ENCODE peak calls at places on chromosomes 2 and 18, in eight cellular contexts. One of them, this sample, is unnamed.

GRCh38 chr2:9284521-9285297 is 78.1 kb downstream of the ASAP2 start:
- DNase-seq in neural progenitor cell: no peak
- DNase-seq in mucosa of descending colon: no peak
- DNase-seq in fibroblast of the aortic adventitia: no peak
- DNase-seq in cardiac fibroblast: no peak
- DNase-seq in progenitor cell of endocrine pancreas: no peak
- DNase-seq in dorsolateral prefrontal cortex: no peak
- DNase-seq in HFFc6: no peak
- DNase-seq in this sample: no peak

GRCh38 chr2:98822301-98823164 is 91.6 kb upstream of the MGAT4A start:
- DNase-seq in neural progenitor cell: peak
- DNase-seq in mucosa of descending colon: peak
- DNase-seq in fibroblast of the aortic adventitia: no peak
- DNase-seq in cardiac fibroblast: no peak
- DNase-seq in progenitor cell of endocrine pancreas: peak
- DNase-seq in dorsolateral prefrontal cortex: no peak
- DNase-seq in HFFc6: no peak
- DNase-seq in this sample: no peak

GRCh38 chr2:64359892-64360657 is 93.9 kb upstream of the LGALSL start:
- DNase-seq in neural progenitor cell: no peak
- DNase-seq in mucosa of descending colon: peak
- DNase-seq in fibroblast of the aortic adventitia: peak
- DNase-seq in cardiac fibroblast: peak
- DNase-seq in progenitor cell of endocrine pancreas: no peak
- DNase-seq in dorsolateral prefrontal cortex: no peak
- DNase-seq in HFFc6: peak
- DNase-seq in this sample: peak

GRCh38 chr2:85583667-85584353 is 421 bp upstream of the VAMP5 start:
- DNase-seq in neural progenitor cell: no peak
- DNase-seq in mucosa of descending colon: peak
- DNase-seq in fibroblast of the aortic adventitia: no peak
- DNase-seq in cardiac fibroblast: no peak
- DNase-seq in progenitor cell of endocrine pancreas: no peak
- DNase-seq in dorsolateral prefrontal cortex: no peak
- DNase-seq in HFFc6: no peak
- DNase-seq in this sample: no peak

GRCh38 chr2:113240915-113241911 is 37.5 kb downstream of the PAX8 start:
- DNase-seq in neural progenitor cell: no peak
- DNase-seq in mucosa of descending colon: peak
- DNase-seq in fibroblast of the aortic adventitia: peak
- DNase-seq in cardiac fibroblast: peak
- DNase-seq in progenitor cell of endocrine pancreas: no peak
- DNase-seq in dorsolateral prefrontal cortex: peak
- DNase-seq in HFFc6: peak
- DNase-seq in this sample: peak

GRCh38 chr2:123738643-123739042 is 286.4 kb upstream of the CNTNAP5 start:
- DNase-seq in neural progenitor cell: no peak
- DNase-seq in mucosa of descending colon: no peak
- DNase-seq in fibroblast of the aortic adventitia: no peak
- DNase-seq in cardiac fibroblast: peak
- DNase-seq in progenitor cell of endocrine pancreas: no peak
- DNase-seq in dorsolateral prefrontal cortex: no peak
- DNase-seq in HFFc6: no peak
- DNase-seq in this sample: peak

GRCh38 chr2:118969025-118969733 is 27.2 kb downstream of the MARCO start:
- DNase-seq in neural progenitor cell: no peak
- DNase-seq in mucosa of descending colon: no peak
- DNase-seq in fibroblast of the aortic adventitia: no peak
- DNase-seq in cardiac fibroblast: no peak
- DNase-seq in progenitor cell of endocrine pancreas: no peak
- DNase-seq in dorsolateral prefrontal cortex: no peak
- DNase-seq in HFFc6: no peak
- DNase-seq in this sample: no peak

GRCh38 chr18:48002933-48003365 is 72.5 kb upstream of the SMAD2 start:
- DNase-seq in neural progenitor cell: no peak
- DNase-seq in mucosa of descending colon: no peak
- DNase-seq in fibroblast of the aortic adventitia: peak
- DNase-seq in cardiac fibroblast: peak
- DNase-seq in progenitor cell of endocrine pancreas: no peak
- DNase-seq in dorsolateral prefrontal cortex: no peak
- DNase-seq in HFFc6: peak
- DNase-seq in this sample: peak

GRCh38 chr2:165427686-165428085 is 41.8 kb upstream of the CSRNP3 start:
- DNase-seq in neural progenitor cell: no peak
- DNase-seq in mucosa of descending colon: peak
- DNase-seq in fibroblast of the aortic adventitia: no peak
- DNase-seq in cardiac fibroblast: no peak
- DNase-seq in progenitor cell of endocrine pancreas: no peak
- DNase-seq in dorsolateral prefrontal cortex: no peak
- DNase-seq in HFFc6: no peak
- DNase-seq in this sample: no peak

GRCh38 chr2:2466534-2466933 is 135.5 kb upstream of the MYT1L start:
- DNase-seq in neural progenitor cell: no peak
- DNase-seq in mucosa of descending colon: no peak
- DNase-seq in fibroblast of the aortic adventitia: no peak
- DNase-seq in cardiac fibroblast: no peak
- DNase-seq in progenitor cell of endocrine pancreas: no peak
- DNase-seq in dorsolateral prefrontal cortex: no peak
- DNase-seq in HFFc6: no peak
- DNase-seq in this sample: no peak

GRCh38 chr2:200869014-200869413 is 4.6 kb upstream of the CLK1 start:
- DNase-seq in neural progenitor cell: no peak
- DNase-seq in mucosa of descending colon: no peak
- DNase-seq in fibroblast of the aortic adventitia: no peak
- DNase-seq in cardiac fibroblast: no peak
- DNase-seq in progenitor cell of endocrine pancreas: no peak
- DNase-seq in dorsolateral prefrontal cortex: no peak
- DNase-seq in HFFc6: no peak
- DNase-seq in this sample: no peak

GRCh38 chr18:13163167-13163927 is 55.2 kb upstream of the LDLRAD4 start:
- DNase-seq in neural progenitor cell: no peak
- DNase-seq in mucosa of descending colon: no peak
- DNase-seq in fibroblast of the aortic adventitia: no peak
- DNase-seq in cardiac fibroblast: no peak
- DNase-seq in progenitor cell of endocrine pancreas: no peak
- DNase-seq in dorsolateral prefrontal cortex: no peak
- DNase-seq in HFFc6: no peak
- DNase-seq in this sample: no peak

GRCh38 chr2:100900156-100900795 is 80.3 kb downstream of the NPAS2 start:
- DNase-seq in neural progenitor cell: no peak
- DNase-seq in mucosa of descending colon: no peak
- DNase-seq in fibroblast of the aortic adventitia: no peak
- DNase-seq in cardiac fibroblast: no peak
- DNase-seq in progenitor cell of endocrine pancreas: no peak
- DNase-seq in dorsolateral prefrontal cortex: no peak
- DNase-seq in HFFc6: no peak
- DNase-seq in this sample: peak

GRCh38 chr2:30428827-30429461 is 18.1 kb upstream of the LCLAT1 start:
- DNase-seq in neural progenitor cell: no peak
- DNase-seq in mucosa of descending colon: no peak
- DNase-seq in fibroblast of the aortic adventitia: no peak
- DNase-seq in cardiac fibroblast: no peak
- DNase-seq in progenitor cell of endocrine pancreas: no peak
- DNase-seq in dorsolateral prefrontal cortex: no peak
- DNase-seq in HFFc6: no peak
- DNase-seq in this sample: no peak

GRCh38 chr2:157168501-157168900 is 89.0 kb upstream of the GALNT5 start:
- DNase-seq in neural progenitor cell: no peak
- DNase-seq in mucosa of descending colon: no peak
- DNase-seq in fibroblast of the aortic adventitia: no peak
- DNase-seq in cardiac fibroblast: no peak
- DNase-seq in progenitor cell of endocrine pancreas: no peak
- DNase-seq in dorsolateral prefrontal cortex: no peak
- DNase-seq in HFFc6: no peak
- DNase-seq in this sample: no peak

GRCh38 chr2:36530178-36530982 is 67.6 kb downstream of the FEZ2 start:
- DNase-seq in neural progenitor cell: no peak
- DNase-seq in mucosa of descending colon: no peak
- DNase-seq in fibroblast of the aortic adventitia: peak
- DNase-seq in cardiac fibroblast: peak
- DNase-seq in progenitor cell of endocrine pancreas: no peak
- DNase-seq in dorsolateral prefrontal cortex: no peak
- DNase-seq in HFFc6: peak
- DNase-seq in this sample: no peak

GRCh38 chr2:48548871-48549270 is 18.9 kb downstream of the STON1 start:
- DNase-seq in neural progenitor cell: peak
- DNase-seq in mucosa of descending colon: no peak
- DNase-seq in fibroblast of the aortic adventitia: peak
- DNase-seq in cardiac fibroblast: peak
- DNase-seq in progenitor cell of endocrine pancreas: no peak
- DNase-seq in dorsolateral prefrontal cortex: no peak
- DNase-seq in HFFc6: no peak
- DNase-seq in this sample: no peak

GRCh38 chr2:64204006-64204632 is 59.9 kb upstream of the PELI1 start:
- DNase-seq in neural progenitor cell: no peak
- DNase-seq in mucosa of descending colon: peak
- DNase-seq in fibroblast of the aortic adventitia: peak
- DNase-seq in cardiac fibroblast: peak
- DNase-seq in progenitor cell of endocrine pancreas: no peak
- DNase-seq in dorsolateral prefrontal cortex: no peak
- DNase-seq in HFFc6: peak
- DNase-seq in this sample: peak

GRCh38 chr2:29066989-29067605 is 7.2 kb downstream of the PCARE start:
- DNase-seq in neural progenitor cell: no peak
- DNase-seq in mucosa of descending colon: no peak
- DNase-seq in fibroblast of the aortic adventitia: no peak
- DNase-seq in cardiac fibroblast: no peak
- DNase-seq in progenitor cell of endocrine pancreas: no peak
- DNase-seq in dorsolateral prefrontal cortex: no peak
- DNase-seq in HFFc6: no peak
- DNase-seq in this sample: peak

GRCh38 chr2:82124629-82125028 is 1820.1 kb upstream of the LRRTM1 start:
- DNase-seq in neural progenitor cell: no peak
- DNase-seq in mucosa of descending colon: no peak
- DNase-seq in fibroblast of the aortic adventitia: no peak
- DNase-seq in cardiac fibroblast: peak
- DNase-seq in progenitor cell of endocrine pancreas: no peak
- DNase-seq in dorsolateral prefrontal cortex: no peak
- DNase-seq in HFFc6: no peak
- DNase-seq in this sample: peak
- TF ChIP-seq CTCF in neural progenitor cell: no peak
- TF ChIP-seq CTCF in mucosa of descending colon: no peak
- TF ChIP-seq CTCF in fibroblast of the aortic adventitia: no peak
- TF ChIP-seq CTCF in cardiac fibroblast: no peak
- TF ChIP-seq CTCF in progenitor cell of endocrine pancreas: no peak
- TF ChIP-seq CTCF in dorsolateral prefrontal cortex: no peak
- TF ChIP-seq CTCF in HFFc6: no peak
- TF ChIP-seq CTCF in this sample: no peak

DNA sequence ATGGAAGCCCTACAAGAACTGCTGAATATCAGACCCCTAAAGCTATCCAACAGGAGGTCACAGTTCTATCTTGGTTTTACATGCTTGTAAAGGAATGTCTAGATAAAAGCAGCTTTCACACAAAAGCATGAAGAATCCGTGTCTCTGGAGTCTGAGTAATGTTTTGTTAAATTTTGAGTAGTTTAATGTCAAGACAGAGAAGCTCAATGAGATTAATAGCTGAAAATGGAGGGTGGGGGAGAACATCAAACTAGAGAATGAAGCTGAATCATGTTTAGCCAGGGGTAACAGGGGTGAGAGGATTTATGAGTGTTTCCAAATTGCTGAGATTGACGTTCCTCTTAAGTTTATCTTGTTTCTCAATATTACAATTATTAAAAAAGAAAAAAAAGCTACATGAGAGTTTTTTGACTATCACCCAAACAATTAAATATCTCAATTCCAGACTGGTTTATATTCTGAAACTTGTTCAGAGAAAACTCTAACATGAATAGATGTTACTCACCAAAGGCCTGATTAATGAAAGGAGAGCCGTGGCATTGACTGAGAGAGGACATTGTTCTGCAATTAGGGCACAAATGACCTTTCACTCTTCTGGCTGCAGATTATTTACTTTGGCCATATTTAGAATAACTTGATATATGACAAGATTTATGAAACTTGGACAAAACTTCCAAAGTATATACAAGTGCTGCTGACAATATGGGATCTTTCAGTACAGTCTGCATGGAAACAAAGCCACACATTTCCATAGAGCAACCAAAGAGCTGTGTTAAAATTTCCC is 266.4 kb upstream of the ETAA1 start:
- DNase-seq in neural progenitor cell: no peak
- DNase-seq in mucosa of descending colon: no peak
- DNase-seq in fibroblast of the aortic adventitia: peak
- DNase-seq in cardiac fibroblast: peak
- DNase-seq in progenitor cell of endocrine pancreas: no peak
- DNase-seq in dorsolateral prefrontal cortex: no peak
- DNase-seq in HFFc6: no peak
- DNase-seq in this sample: peak
- TF ChIP-seq CTCF in neural progenitor cell: no peak
- TF ChIP-seq CTCF in mucosa of descending colon: no peak
- TF ChIP-seq CTCF in fibroblast of the aortic adventitia: no peak
- TF ChIP-seq CTCF in cardiac fibroblast: no peak
- TF ChIP-seq CTCF in progenitor cell of endocrine pancreas: no peak
- TF ChIP-seq CTCF in dorsolateral prefrontal cortex: no peak
- TF ChIP-seq CTCF in HFFc6: no peak
- TF ChIP-seq CTCF in this sample: no peak

GRCh38 chr2:26558271-26559043 is 80.5 kb upstream of the OTOF start:
- DNase-seq in neural progenitor cell: peak
- DNase-seq in mucosa of descending colon: peak
- DNase-seq in fibroblast of the aortic adventitia: peak
- DNase-seq in cardiac fibroblast: peak
- DNase-seq in progenitor cell of endocrine pancreas: no peak
- DNase-seq in dorsolateral prefrontal cortex: peak
- DNase-seq in HFFc6: no peak
- DNase-seq in this sample: no peak

GRCh38 chr2:26556309-26557243 is 78.7 kb upstream of the OTOF start:
- DNase-seq in neural progenitor cell: no peak
- DNase-seq in mucosa of descending colon: peak
- DNase-seq in fibroblast of the aortic adventitia: no peak
- DNase-seq in cardiac fibroblast: no peak
- DNase-seq in progenitor cell of endocrine pancreas: no peak
- DNase-seq in dorsolateral prefrontal cortex: no peak
- DNase-seq in HFFc6: no peak
- DNase-seq in this sample: no peak

GRCh38 chr2:26552641-26553040 is 74.7 kb upstream of the OTOF start:
- DNase-seq in neural progenitor cell: no peak
- DNase-seq in mucosa of descending colon: no peak
- DNase-seq in fibroblast of the aortic adventitia: no peak
- DNase-seq in cardiac fibroblast: no peak
- DNase-seq in progenitor cell of endocrine pancreas: no peak
- DNase-seq in dorsolateral prefrontal cortex: no peak
- DNase-seq in HFFc6: no peak
- DNase-seq in this sample: no peak

GRCh38 chr2:26557244-26557925 is 79.5 kb upstream of the OTOF start:
- DNase-seq in neural progenitor cell: no peak
- DNase-seq in mucosa of descending colon: peak
- DNase-seq in fibroblast of the aortic adventitia: no peak
- DNase-seq in cardiac fibroblast: no peak
- DNase-seq in progenitor cell of endocrine pancreas: no peak
- DNase-seq in dorsolateral prefrontal cortex: no peak
- DNase-seq in HFFc6: no peak
- DNase-seq in this sample: no peak

GRCh38 chr2:26555246-26556133 is 77.6 kb upstream of the OTOF start:
- DNase-seq in neural progenitor cell: no peak
- DNase-seq in mucosa of descending colon: no peak
- DNase-seq in fibroblast of the aortic adventitia: no peak
- DNase-seq in cardiac fibroblast: peak
- DNase-seq in progenitor cell of endocrine pancreas: no peak
- DNase-seq in dorsolateral prefrontal cortex: no peak
- DNase-seq in HFFc6: no peak
- DNase-seq in this sample: peak
- TF ChIP-seq CTCF in neural progenitor cell: no peak
- TF ChIP-seq CTCF in mucosa of descending colon: no peak
- TF ChIP-seq CTCF in fibroblast of the aortic adventitia: no peak
- TF ChIP-seq CTCF in cardiac fibroblast: no peak
- TF ChIP-seq CTCF in progenitor cell of endocrine pancreas: no peak
- TF ChIP-seq CTCF in dorsolateral prefrontal cortex: no peak
- TF ChIP-seq CTCF in HFFc6: no peak
- TF ChIP-seq CTCF in this sample: peak

GRCh38 chr2:151953467-151953866 is 125.2 kb upstream of the ARL5A start:
- DNase-seq in neural progenitor cell: no peak
- DNase-seq in mucosa of descending colon: no peak
- DNase-seq in fibroblast of the aortic adventitia: no peak
- DNase-seq in cardiac fibroblast: no peak
- DNase-seq in progenitor cell of endocrine pancreas: no peak
- DNase-seq in dorsolateral prefrontal cortex: no peak
- DNase-seq in HFFc6: no peak
- DNase-seq in this sample: no peak
- TF ChIP-seq CTCF in neural progenitor cell: no peak
- TF ChIP-seq CTCF in mucosa of descending colon: no peak
- TF ChIP-seq CTCF in fibroblast of the aortic adventitia: no peak
- TF ChIP-seq CTCF in cardiac fibroblast: no peak
- TF ChIP-seq CTCF in progenitor cell of endocrine pancreas: no peak
- TF ChIP-seq CTCF in dorsolateral prefrontal cortex: no peak
- TF ChIP-seq CTCF in HFFc6: peak
- TF ChIP-seq CTCF in this sample: no peak

This sample was measured in MCF 10A.